ENCODE peak calls at places on chromosomes 7 and 10, in six cellular contexts. W is IMR-90, Q is A549, V is ovary, I is H54, L is HCT116. Z is an unnamed sample.

GRCh38 chr10:114604357-114605129 is 53.5 kb downstream of the ABLIM1 start:
- DNase-seq in Q (no peak), L (no peak), V (no peak), I (no peak), W (no peak), Z (peak)

GRCh38 chr10:113239569-113239968 is 289.5 kb downstream of the TCF7L2 start:
- DNase-seq in I (no peak), Q (no peak), V (no peak), L (no peak), W (no peak), Z (no peak)

GRCh38 chr7:70657989-70658578 is 473.9 kb upstream of the GALNT17 start:
- DNase-seq in I (no peak), V (no peak), Q (no peak), L (no peak), W (no peak), Z (no peak)

GRCh38 chr7:154853727-154854095 is 149.2 kb downstream of the PAXIP1 start:
- DNase-seq in I (no peak), Q (no peak), W (no peak), L (no peak), V (no peak), Z (no peak)

GRCh38 chr10:112852308-112852707 is 97.7 kb upstream of the TCF7L2 start:
- DNase-seq in Q (no peak), L (no peak), I (no peak), W (no peak), V (no peak), Z (no peak)

GRCh38 chr10:114399576-114399975 is 4.7 kb downstream of the AFAP1L2 start:
- DNase-seq in V (no peak), W (no peak), L (no peak), I (no peak), Q (no peak), Z (no peak)

GRCh38 chr10:42637142-42637541 is 1.2 kb downstream of the ZNF33B start:
- DNase-seq in L (no peak), W (no peak), Q (no peak), V (no peak), I (no peak), Z (no peak)

GRCh38 chr7:28571405-28571804 is 159.1 kb downstream of the CREB5 start:
- DNase-seq in L (no peak), I (no peak), Q (no peak), V (no peak), W (no peak), Z (no peak)

GRCh38 chr7:137970263-137970975 is 31.5 kb downstream of the CREB3L2 start:
- DNase-seq in Q (peak), L (no peak), W (peak), V (no peak), I (peak), Z (no peak)

GRCh38 chr10:131170042-131170983 is 141.2 kb downstream of the TCERG1L start:
- DNase-seq in I (no peak), W (no peak), Q (no peak), L (no peak), V (no peak), Z (no peak)

GRCh38 chr7:69953319-69954067 is 355.2 kb downstream of the AUTS2 start:
- DNase-seq in W (no peak), V (no peak), I (no peak), Q (no peak), L (no peak), Z (no peak)

GRCh38 chr7:117775826-117776623 is 97.2 kb downstream of the CTTNBP2 start:
- DNase-seq in Q (no peak), I (no peak), V (no peak), L (no peak), W (no peak), Z (no peak)

GRCh38 chr7:27159278-27160146 is 3.0 kb upstream of the HOXA7 start:
- DNase-seq in W (no peak), I (no peak), Q (no peak), L (no peak), V (no peak), Z (no peak)

GRCh38 chr10:67790534-67791408 is 47.2 kb downstream of the DNAJC12 start:
- DNase-seq in W (peak), Q (no peak), L (peak), I (no peak), V (no peak), Z (peak)

GRCh38 chr10:97109562-97109961 is 76.2 kb downstream of the SLIT1 start:
- DNase-seq in L (no peak), I (no peak), V (no peak), W (no peak), Q (no peak), Z (no peak)

GRCh38 chr7:101923276-101923985 is 106.0 kb downstream of the CUX1 start:
- DNase-seq in V (no peak), Q (no peak), I (no peak), L (no peak), W (peak), Z (no peak)

GRCh38 chr10:86344714-86345161 is 21.9 kb downstream of the GRID1 start:
- DNase-seq in V (no peak), L (no peak), I (peak), W (no peak), Q (no peak), Z (no peak)

GRCh38 chr10:51269816-51270215 is 195.5 kb downstream of the PRKG1 start:
- DNase-seq in L (no peak), V (no peak), Q (no peak), W (peak), I (no peak), Z (no peak)

GRCh38 chr7:120064565-120064964 is 208.4 kb upstream of the KCND2 start:
- DNase-seq in L (no peak), V (no peak), I (no peak), Q (no peak), W (peak), Z (no peak)

GRCh38 chr10:61822781-61823230 is 78.7 kb upstream of the ARID5B start:
- DNase-seq in Q (no peak), L (no peak), I (no peak), W (peak), V (no peak), Z (no peak)

GRCh38 chr7:85529197-85529596 is 342.3 kb upstream of the SEMA3D start:
- DNase-seq in V (no peak), Q (no peak), L (no peak), W (peak), I (no peak), Z (no peak)

GRCh38 chr10:28569506-28570159 is 36.7 kb downstream of the WAC start:
- DNase-seq in L (no peak), V (no peak), I (no peak), W (peak), Q (no peak), Z (peak)

GRCh38 chr7:29336851-29337627 is 142.5 kb downstream of the CHN2 start:
- DNase-seq in I (no peak), L (no peak), Q (no peak), V (no peak), W (no peak), Z (no peak)

GRCh38 chr10:110811791-110812581 is 59.7 kb upstream of the PDCD4 start:
- DNase-seq in V (no peak), W (no peak), Q (no peak), L (no peak), I (no peak), Z (no peak)

GRCh38 chr7:132225216-132226030 is 350.8 kb downstream of the PLXNA4 start:
- DNase-seq in W (no peak), L (no peak), V (no peak), I (peak), Q (peak), Z (no peak)

GRCh38 chr10:58531084-58531695 is 18.5 kb downstream of the BICC1 start:
- DNase-seq in I (no peak), W (peak), Q (no peak), L (peak), V (no peak), Z (peak)

GRCh38 chr10:44183667-44184632 is 200.9 kb downstream of the CXCL12 start:
- DNase-seq in W (peak), I (no peak), L (no peak), Q (no peak), V (no peak), Z (no peak)

GRCh38 chr7:126228356-126229061 is 1024.2 kb downstream of the GRM8 start:
- DNase-seq in V (no peak), I (no peak), W (no peak), L (no peak), Q (no peak), Z (no peak)

GRCh38 chr7:139087212-139087611 is 22.3 kb downstream of the ZC3HAV1 start:
- DNase-seq in Q (no peak), I (no peak), L (no peak), V (no peak), W (no peak), Z (no peak)

GRCh38 chr7:102431617-102432298 is 1.6 kb upstream of the ORAI2 start:
- DNase-seq in W (no peak), Q (no peak), I (no peak), V (no peak), L (no peak), Z (no peak)

GRCh38 chr10:24706479-24707118 is 17.1 kb downstream of the ARHGAP21 start:
- DNase-seq in I (no peak), Q (peak), V (no peak), L (no peak), W (peak), Z (no peak)

GRCh38 chr10:116469437-116469836 is 41.8 kb downstream of the PNLIPRP3 start:
- DNase-seq in I (no peak), W (peak), Q (no peak), V (no peak), L (no peak), Z (no peak)

GRCh38 chr7:42694894-42695553 is 216.8 kb downstream of the C7orf25 start:
- DNase-seq in W (no peak), V (no peak), I (no peak), Q (no peak), L (no peak), Z (no peak)

GRCh38 chr7:76286842-76287403 is 15.6 kb upstream of the HSPB1 start:
- DNase-seq in Q (no peak), W (no peak), I (no peak), L (no peak), V (no peak), Z (no peak)

GRCh38 chr7:76293407-76293901 is 9.0 kb upstream of the HSPB1 start:
- DNase-seq in L (no peak), Q (no peak), W (no peak), V (no peak), I (no peak), Z (no peak)

GRCh38 chr7:76294344-76295024 is 8.0 kb upstream of the HSPB1 start:
- DNase-seq in I (peak), Q (peak), V (peak), L (peak), W (peak), Z (peak)

GRCh38 chr7:76292206-76292573 is 10.3 kb upstream of the HSPB1 start:
- DNase-seq in Q (no peak), L (no peak), W (no peak), V (no peak), I (no peak), Z (no peak)

GRCh38 chr7:76291346-76292205 is 10.9 kb upstream of the HSPB1 start:
- DNase-seq in Q (peak), W (peak), I (peak), L (peak), V (peak), Z (peak)
- TF ChIP-seq POLR2A in Q (peak), W (peak), I (peak), L (no peak), V (peak), Z (no peak)

GRCh38 chr7:130673066-130673465 is 4.5 kb upstream of the COPG2 start:
- DNase-seq in L (no peak), W (no peak), Q (no peak), V (no peak), I (no peak), Z (no peak)

GRCh38 chr7:130667593-130668257 is 823 bp downstream of the COPG2 start:
- DNase-seq in I (no peak), L (no peak), W (peak), V (no peak), Q (no peak), Z (no peak)

GRCh38 chr7:130669051-130669700 is 628 bp upstream of the COPG2 start:
- DNase-seq in Q (no peak), L (no peak), I (peak), W (peak), V (no peak), Z (no peak)

GRCh38 chr7:130672146-130672545 is 3.6 kb upstream of the COPG2 start:
- DNase-seq in V (no peak), I (no peak), Q (no peak), W (no peak), L (no peak), Z (no peak)

DNA sequence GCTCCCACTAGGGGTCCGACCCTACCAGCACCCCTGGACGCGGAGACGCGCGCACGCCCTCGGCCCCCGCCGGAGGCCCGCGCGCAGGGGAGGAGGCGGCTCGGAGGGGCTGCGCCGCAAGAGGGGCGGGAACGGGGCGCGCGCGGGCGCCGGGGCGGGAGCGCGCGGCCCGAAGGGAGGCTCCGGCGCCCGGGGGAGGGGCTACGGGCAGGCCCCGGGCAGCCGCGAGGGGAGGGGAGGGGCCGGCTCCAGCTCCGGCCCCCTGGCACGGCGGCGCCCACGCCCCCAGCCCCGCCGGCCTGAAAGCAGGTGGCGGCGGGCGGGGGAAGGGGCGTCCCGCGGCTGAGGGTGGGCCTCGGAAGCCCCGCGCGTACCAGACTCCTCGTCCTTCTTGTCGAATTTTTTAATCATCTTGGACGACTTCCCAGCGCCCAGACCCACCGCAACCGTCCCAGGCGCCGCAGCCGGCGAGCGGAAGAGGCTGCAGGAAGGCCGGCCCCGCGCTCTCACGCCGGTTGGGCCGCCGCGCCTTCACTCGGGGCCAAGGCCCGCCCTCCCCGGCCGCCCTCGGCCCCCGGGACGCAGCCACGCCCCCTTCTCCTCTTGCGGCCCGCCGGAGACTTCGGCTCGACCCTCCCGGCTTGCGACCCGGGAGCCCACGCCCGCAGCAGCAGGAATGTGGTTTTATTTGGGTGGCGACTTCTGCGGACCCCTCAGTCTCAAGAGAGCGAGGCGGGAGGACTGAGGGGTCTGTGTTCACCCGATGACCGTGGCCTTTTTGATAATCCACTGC is at the start of gene COPG2:
- DNase-seq in I (peak), Q (peak), W (peak), L (peak), V (peak), Z (peak)
- TF ChIP-seq POLR2A in I (peak), Q (peak), W (peak), L (peak), V (peak), Z (peak)

GRCh38 chr10:119667562-119668328 is 16.6 kb downstream of the BAG3 start:
- DNase-seq in Q (peak), W (peak), I (peak), L (peak), V (peak), Z (peak)
- TF ChIP-seq POLR2A in Q (no peak), W (peak), I (no peak), L (no peak), V (no peak), Z (no peak)

DNA sequence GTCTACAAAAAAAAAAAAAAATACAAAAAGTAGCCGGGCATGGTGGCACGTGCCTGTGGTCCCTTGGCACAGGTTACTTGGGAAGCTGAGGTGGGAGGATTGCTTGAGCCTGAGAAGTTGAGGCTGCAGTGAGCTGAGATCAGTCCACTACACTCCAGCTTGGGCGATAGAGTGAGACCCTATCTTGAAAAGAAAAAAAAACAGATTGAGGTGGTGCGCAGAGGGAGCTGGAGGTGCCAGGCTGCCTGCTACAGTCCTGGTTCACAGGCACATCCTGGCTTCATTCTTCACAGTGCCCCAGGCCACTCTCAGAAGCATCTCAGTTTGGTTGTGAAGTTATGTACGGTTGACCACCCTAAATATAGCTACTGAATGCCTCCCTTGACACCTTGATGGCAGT is 4.8 kb downstream of the MMP21 start:
- DNase-seq in V (no peak), W (no peak), I (no peak), Q (no peak), L (no peak), Z (no peak)
- TF ChIP-seq POLR2A in V (no peak), W (no peak), I (no peak), Q (no peak), L (no peak), Z (no peak)

Z was measured in erythroblast.